ENCODE peak calls at places on chromosomes 16 and 17, in four cellular contexts. L is fibroblast of lung, X is tibial artery, Q is prostate gland. I is an unnamed sample.

GRCh38 chr16:67407788-67408452 is 8.4 kb downstream of the ZDHHC1 start:
- DNase-seq in Q (no peak), L (no peak), X (no peak), I (no peak)

GRCh38 chr17:10021239-10021638 is 116.2 kb upstream of the RCVRN start:
- DNase-seq in L (peak), X (peak), Q (no peak), I (no peak)

GRCh38 chr16:75593825-75594820 is 27.9 kb downstream of the GABARAPL2 start:
- DNase-seq in Q (no peak), X (no peak), L (peak), I (no peak)

GRCh38 chr17:77382966-77383612 is 242.3 kb downstream of the SEC14L1 start:
- DNase-seq in L (peak), Q (no peak), X (no peak), I (no peak)

GRCh38 chr16:69089091-69089912 is 16.2 kb upstream of the HAS3 start:
- DNase-seq in X (no peak), L (no peak), Q (no peak), I (no peak)

GRCh38 chr17:77563439-77564102 is 394.9 kb upstream of the TNRC6C start:
- DNase-seq in X (no peak), L (no peak), Q (no peak), I (no peak)

GRCh38 chr16:27639588-27640276 is 89.8 kb downstream of the KATNIP start:
- DNase-seq in X (no peak), Q (peak), L (peak), I (no peak)

GRCh38 chr17:8151641-8152111 is 528 bp downstream of the PER1 start:
- DNase-seq in Q (peak), X (peak), L (peak), I (no peak)

GRCh38 chr17:8315740-8316217 is 5.7 kb downstream of the ARHGEF15 start:
- DNase-seq in X (no peak), Q (no peak), L (no peak), I (no peak)

GRCh38 chr17:76558210-76559095 is 18.6 kb downstream of the PRCD start:
- DNase-seq in X (no peak), Q (no peak), L (peak), I (no peak)

GRCh38 chr16:2236362-2237075 is at the start of gene DNASE1L2:
- DNase-seq in L (no peak), Q (no peak), X (no peak), I (no peak)

GRCh38 chr17:15231851-15232516 is 33.1 kb downstream of the PMP22 start:
- DNase-seq in L (no peak), Q (no peak), X (no peak), I (no peak)

GRCh38 chr16:57999366-57999970 is 1.0 kb downstream of the ZNF319 start:
- DNase-seq in X (no peak), L (peak), Q (no peak), I (peak)

GRCh38 chr17:37179893-37180292 is 195.9 kb upstream of the C17orf78 start:
- DNase-seq in L (peak), X (no peak), Q (no peak), I (no peak)

GRCh38 chr17:55384833-55385232 is 36.8 kb downstream of the MMD start:
- DNase-seq in Q (no peak), X (no peak), L (no peak), I (no peak)

GRCh38 chr16:50066482-50067289 is 916 bp downstream of the HEATR3 start:
- DNase-seq in L (no peak), Q (no peak), X (no peak), I (no peak)

DNA sequence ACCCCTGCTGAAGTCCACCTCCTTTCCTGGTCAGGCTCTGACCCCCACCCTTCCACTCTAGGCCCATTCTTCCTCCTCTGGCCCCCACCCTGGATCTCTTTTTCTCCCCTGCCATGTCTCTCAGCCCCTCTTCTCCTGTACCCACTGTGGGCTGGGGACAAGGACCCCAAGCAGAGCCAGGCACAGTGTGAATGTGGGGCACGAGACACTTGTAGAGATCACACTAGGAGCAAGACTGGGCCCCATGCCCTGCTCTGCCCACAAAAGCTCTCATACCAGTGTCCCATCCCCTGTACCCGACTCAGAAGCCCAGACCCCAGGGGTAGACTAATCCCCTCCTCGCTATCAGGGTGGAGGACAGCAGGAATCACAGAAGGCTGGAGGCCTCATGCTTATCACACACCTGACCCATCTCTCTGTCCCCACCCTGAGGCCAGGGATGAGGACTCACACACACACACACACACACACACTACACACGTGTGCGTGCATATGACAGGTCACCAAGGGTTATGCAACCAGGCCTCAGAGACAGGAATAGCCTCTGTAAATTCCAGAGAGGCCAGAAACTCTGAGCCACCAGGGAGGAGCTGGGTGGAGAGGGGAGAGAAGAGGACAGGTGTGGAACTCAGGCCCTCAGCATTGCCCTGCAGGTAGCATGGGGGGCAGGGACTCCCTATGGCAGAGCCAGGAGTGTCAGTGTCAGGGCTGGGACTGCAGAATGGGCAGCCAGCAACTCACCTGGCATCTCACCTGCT is 21.1 kb downstream of the ARHGAP27 start:
- DNase-seq in Q (no peak), L (no peak), X (no peak), I (no peak)
- H3K27ac ChIP-seq in Q (no peak), L (no peak), X (no peak), I (peak)

DNA sequence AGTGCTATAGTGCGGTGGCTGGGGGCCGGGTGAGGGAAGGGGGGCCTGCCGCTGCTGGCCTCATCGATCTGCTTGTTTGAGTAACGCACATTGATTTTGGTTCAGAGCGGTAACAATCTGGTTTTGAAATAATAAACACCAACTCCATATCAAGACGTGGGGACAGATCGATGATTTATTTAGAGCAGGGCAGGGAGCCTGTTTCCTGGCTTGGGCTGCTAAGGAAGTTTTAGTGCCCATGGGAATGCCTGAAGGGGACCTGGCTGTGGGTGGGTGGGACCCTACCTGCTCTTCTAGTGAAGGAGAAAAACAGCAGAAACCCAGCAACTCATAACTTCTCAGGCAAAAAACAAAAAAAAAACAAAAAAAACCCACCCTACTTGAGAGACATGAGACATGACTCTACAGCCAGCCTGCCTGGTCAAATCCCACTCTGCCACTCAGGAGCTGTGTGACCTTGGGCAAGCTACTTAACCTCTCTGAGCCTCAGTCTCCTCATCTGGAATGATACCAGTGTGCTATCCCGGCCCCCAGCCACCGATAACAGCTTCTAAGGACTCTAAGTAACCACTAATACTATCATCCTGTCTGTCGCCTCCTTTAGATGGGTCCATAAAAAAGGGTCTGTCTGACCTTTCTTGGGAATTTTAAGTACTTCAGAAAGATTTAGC is 66.0 kb downstream of the PIPOX start:
- DNase-seq in X (no peak), L (no peak), Q (no peak), I (no peak)
- H3K4me3 ChIP-seq in X (no peak), L (no peak), Q (no peak), I (no peak)

DNA sequence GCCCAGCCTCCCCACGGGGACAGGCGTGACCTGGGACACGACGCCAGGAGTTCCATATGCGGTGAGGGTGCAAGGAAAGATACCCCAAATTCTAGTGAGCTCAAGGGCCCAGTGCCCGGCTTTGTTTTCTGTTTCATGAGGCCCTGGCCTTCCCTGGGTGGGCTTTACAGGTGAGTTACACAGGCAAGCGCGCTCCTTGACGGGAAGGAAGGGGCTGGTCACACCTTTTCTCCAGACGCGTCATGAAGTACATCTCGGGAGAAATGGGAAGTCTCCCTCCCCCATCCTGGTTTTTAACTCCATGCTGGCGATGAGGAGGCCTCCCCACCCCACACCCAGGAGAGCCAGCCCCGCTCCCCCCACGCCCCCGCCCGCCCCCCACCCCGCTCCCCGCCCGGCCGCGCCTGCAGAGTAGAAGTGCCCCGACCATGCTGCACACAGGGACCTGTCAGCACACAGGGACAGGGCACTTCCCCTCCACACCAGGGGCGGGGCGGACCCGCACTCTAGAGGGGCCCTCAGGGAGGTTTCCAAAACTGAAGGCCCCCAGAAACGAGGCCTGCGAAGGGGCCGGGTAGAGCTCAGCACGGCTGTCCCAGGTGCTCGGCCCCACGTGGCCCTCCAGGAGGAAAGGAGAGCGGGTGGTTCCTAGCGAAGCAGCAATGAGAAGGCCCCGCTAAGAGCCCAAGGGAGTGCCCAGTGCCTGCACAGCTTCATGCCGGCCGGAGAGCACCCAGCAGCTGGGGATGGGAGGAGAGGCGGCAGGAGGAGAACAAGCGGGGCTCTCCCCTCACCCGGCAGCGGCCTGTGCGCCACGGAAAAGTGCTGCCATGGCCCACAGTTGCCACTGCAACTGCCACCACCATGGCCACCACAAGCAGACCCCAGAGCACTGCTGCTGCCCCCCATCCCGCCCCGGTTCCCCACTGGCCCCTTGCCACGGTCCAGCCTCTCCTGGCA is 7.7 kb downstream of the CYB561 start:
- DNase-seq in X (no peak), L (no peak), Q (no peak), I (no peak)
- H3K27ac ChIP-seq in X (no peak), L (no peak), Q (peak), I (no peak)

GRCh38 chr17:64683791-64684190 is 21.7 kb upstream of the SMURF2 start:
- DNase-seq in X (no peak), Q (no peak), L (no peak), I (no peak)

GRCh38 chr17:64682261-64683181 is 20.4 kb upstream of the SMURF2 start:
- DNase-seq in X (no peak), L (peak), Q (no peak), I (no peak)

GRCh38 chr17:64676763-64677162 is 14.7 kb upstream of the SMURF2 start:
- DNase-seq in X (no peak), L (no peak), Q (no peak), I (no peak)

GRCh38 chr17:64685705-64686104 is 23.6 kb upstream of the SMURF2 start:
- DNase-seq in L (no peak), X (no peak), Q (no peak), I (no peak)

GRCh38 chr17:64679710-64680216 is 17.7 kb upstream of the SMURF2 start:
- DNase-seq in Q (no peak), L (peak), X (peak), I (no peak)
- H3K4me3 ChIP-seq in Q (no peak), L (peak), X (no peak), I (no peak)

DNA sequence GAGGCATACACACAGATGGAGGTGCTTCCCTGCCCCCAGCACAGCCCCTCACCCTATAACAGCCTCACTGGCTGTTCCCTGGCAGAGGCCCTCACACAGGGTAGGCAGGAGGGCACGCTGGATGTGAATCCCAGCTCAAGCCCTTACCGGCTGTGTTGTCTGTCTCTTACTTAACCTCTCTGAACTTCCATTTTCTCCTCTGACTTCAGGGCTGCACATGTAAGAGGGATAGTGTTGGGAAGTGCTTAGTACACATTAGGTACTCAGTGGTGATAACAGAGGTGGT is 24.6 kb upstream of the EIF1 start:
- DNase-seq in Q (no peak), L (no peak), X (no peak), I (no peak)
- H3K27ac ChIP-seq in Q (no peak), L (no peak), X (no peak), I (no peak)

GRCh38 chr16:85514601-85515318 is 98.4 kb upstream of the GSE1 start:
- DNase-seq in X (peak), Q (peak), L (peak), I (no peak)
- H3K4me3 ChIP-seq in X (peak), Q (no peak), L (peak), I (no peak)